ENCODE peak calls at places on chromosomes 3 and 15, in five cellular contexts. B, T, S, I and R are unnamed samples.

GRCh38 chr15:27725733-27726132 is 373.4 kb downstream of the OCA2 start:
- DNase-seq in S (no peak), B (no peak), T (no peak), I (no peak), R (no peak)

GRCh38 chr15:28003302-28004037 is 95.6 kb downstream of the OCA2 start:
- DNase-seq in T (no peak), I (no peak), S (no peak), B (no peak), R (no peak)

GRCh38 chr3:146037697-146038096 is 123.3 kb downstream of the PLOD2 start:
- DNase-seq in S (no peak), B (no peak), T (no peak), I (no peak), R (no peak)

GRCh38 chr3:156553705-156554356 is 1.1 kb downstream of the SSR3 start:
- DNase-seq in I (no peak), B (no peak), S (peak), T (no peak), R (no peak)

GRCh38 chr3:127159547-127159946 is 33.4 kb upstream of the PRR23E start:
- DNase-seq in S (no peak), B (no peak), I (no peak), T (no peak), R (no peak)

GRCh38 chr3:36663666-36664291 is 100.6 kb downstream of the DCLK3 start:
- DNase-seq in T (no peak), I (no peak), S (no peak), B (no peak), R (no peak)

GRCh38 chr3:23979569-23979968 is 34.5 kb downstream of the NR1D2 start:
- DNase-seq in S (no peak), B (no peak), I (no peak), T (no peak), R (no peak)

GRCh38 chr3:10668077-10668476 is 148.0 kb upstream of the SLC6A11 start:
- DNase-seq in B (no peak), T (no peak), I (no peak), S (no peak), R (no peak)

GRCh38 chr3:186002884-186003472 is 65.2 kb upstream of the TRA2B start:
- DNase-seq in S (no peak), B (no peak), T (no peak), I (no peak), R (no peak)

GRCh38 chr15:74380361-74381189 is 13.1 kb upstream of the CYP11A1 start:
- DNase-seq in S (no peak), T (peak), B (no peak), I (no peak), R (no peak)

GRCh38 chr3:105647047-105647446 is 221.8 kb downstream of the CBLB start:
- DNase-seq in T (peak), I (no peak), B (no peak), S (peak), R (no peak)

GRCh38 chr3:180626844-180627243 is 24.9 kb downstream of the TTC14 start:
- DNase-seq in T (no peak), B (no peak), S (no peak), I (no peak), R (no peak)

GRCh38 chr3:180633722-180634121 is 31.8 kb downstream of the TTC14 start:
- DNase-seq in T (no peak), S (no peak), B (no peak), I (no peak), R (no peak)

GRCh38 chr3:180630360-180630759 is 28.4 kb downstream of the TTC14 start:
- DNase-seq in I (no peak), T (no peak), S (no peak), B (no peak), R (no peak)

GRCh38 chr3:180631317-180631716 is 29.4 kb downstream of the TTC14 start:
- DNase-seq in I (no peak), S (no peak), B (no peak), T (no peak), R (no peak)
- TF ChIP-seq CTCF in I (no peak), S (peak), B (no peak), T (no peak), R (peak)

GRCh38 chr15:45378149-45378912 is at the start of gene GATM:
- DNase-seq in S (peak), B (peak), I (peak), T (peak), R (peak)
- TF ChIP-seq CTCF in S (peak), B (no peak), I (peak), T (peak), R (peak)

GRCh38 chr3:19231792-19232461 is 83.6 kb downstream of the KCNH8 start:
- DNase-seq in B (no peak), T (no peak), I (no peak), S (no peak), R (no peak)
- TF ChIP-seq CTCF in B (no peak), T (no peak), I (no peak), S (no peak), R (no peak)

DNA sequence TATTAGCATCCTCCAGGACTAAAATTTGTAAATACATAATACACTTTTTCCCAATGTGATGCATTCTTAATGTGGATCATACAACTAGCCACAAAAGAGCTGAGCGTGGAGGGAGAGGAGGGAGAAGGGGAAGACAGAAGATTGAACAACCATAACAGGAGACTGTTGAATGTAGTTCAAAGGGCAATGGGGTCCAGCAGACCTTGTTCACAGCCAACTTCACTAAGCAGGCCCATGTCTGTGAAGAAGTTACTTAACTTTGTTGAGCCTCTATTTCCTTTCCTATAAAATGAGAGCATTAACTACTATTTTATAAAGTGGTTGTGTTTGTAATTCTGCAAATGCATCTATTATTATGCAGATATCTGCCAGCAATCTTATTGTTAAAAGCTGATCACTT is 13.3 kb downstream of the NCEH1 start:
- DNase-seq in I (no peak), S (no peak), T (no peak), B (no peak), R (no peak)
- TF ChIP-seq CTCF in I (no peak), S (no peak), T (no peak), B (no peak), R (no peak)

GRCh38 chr3:195774917-195775316 is 36.8 kb downstream of the MUC4 start:
- DNase-seq in B (peak), I (peak), S (no peak), T (no peak), R (no peak)
- TF ChIP-seq CTCF in B (peak), I (peak), S (peak), T (peak), R (peak)

GRCh38 chr3:43257850-43258249 is 28.5 kb upstream of the SNRK start:
- DNase-seq in I (no peak), B (no peak), T (no peak), S (no peak), R (no peak)

GRCh38 chr3:43255675-43256074 is 30.7 kb upstream of the SNRK start:
- DNase-seq in I (no peak), B (no peak), T (no peak), S (no peak), R (no peak)

GRCh38 chr3:43253294-43253693 is 33.0 kb upstream of the SNRK start:
- DNase-seq in B (no peak), S (no peak), T (no peak), I (no peak), R (no peak)

GRCh38 chr3:43256714-43257461 is 29.5 kb upstream of the SNRK start:
- DNase-seq in B (no peak), I (no peak), S (no peak), T (peak), R (no peak)

DNA sequence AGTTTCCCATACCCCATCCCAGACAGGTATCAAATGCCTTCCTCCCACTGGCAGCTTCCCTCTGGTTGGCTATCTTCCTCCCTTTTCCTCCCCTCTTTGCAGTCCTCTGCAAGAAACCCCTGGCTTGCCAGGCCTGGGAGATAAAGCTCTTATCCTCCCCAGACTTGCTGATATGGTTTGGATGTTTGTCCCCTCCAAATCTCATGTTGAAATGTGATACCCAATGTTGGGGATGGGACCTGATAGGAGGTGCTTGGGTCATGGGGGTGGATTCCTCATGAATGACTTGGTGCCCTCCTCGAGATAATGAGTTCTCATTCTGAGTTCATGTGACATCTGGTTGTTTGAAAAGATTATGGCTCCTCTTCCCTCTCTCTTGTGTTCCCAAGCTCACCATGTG is 32.2 kb upstream of the SNRK start:
- DNase-seq in I (no peak), T (no peak), B (no peak), S (no peak), R (no peak)
- TF ChIP-seq CTCF in I (no peak), T (no peak), B (no peak), S (no peak), R (no peak)